ENCODE peak calls at places on chromosomes 1 and 21, in five cellular contexts. K, X, H, Z and W are unnamed samples. For H3K4me1, the result is how much of the 10 kb centered on the place peaks cover.

GRCh38 chr21:45541221-45542039 is 810 bp downstream of the SLC19A1 start:
- DNase-seq in K (no peak), X (peak), H (peak), Z (peak), W (peak)

GRCh38 chr1:7299329-7299799 is 471.7 kb upstream of the VAMP3 start:
- DNase-seq in K (no peak), X (no peak), H (peak), Z (peak), W (peak)

GRCh38 chr1:220710333-220710732 is 20.2 kb downstream of the C1orf115 start:
- DNase-seq in K (no peak), X (no peak), H (no peak), Z (no peak), W (no peak)

GRCh38 chr1:112956503-112957132 is 622 bp upstream of the SLC16A1 start:
- DNase-seq in K (no peak), X (peak), H (peak), Z (no peak), W (no peak)

GRCh38 chr1:32205401-32206370 is at the start of gene IQCC:
- DNase-seq in K (peak), X (peak), H (peak), Z (peak), W (peak)

GRCh38 chr1:234214911-234215892 is 158.1 kb upstream of the COA6 start:
- DNase-seq in K (no peak), X (no peak), H (no peak), Z (no peak), W (no peak)

GRCh38 chr1:113860891-113861290 is 10.6 kb downstream of the PTPN22 start:
- DNase-seq in K (no peak), X (no peak), H (no peak), Z (no peak), W (no peak)

GRCh38 chr1:193190096-193190744 is 3.8 kb upstream of the B3GALT2 start:
- DNase-seq in K (no peak), X (no peak), H (no peak), Z (no peak), W (no peak)

GRCh38 chr1:68493193-68493592 is 3.7 kb downstream of the DEPDC1 start:
- DNase-seq in K (no peak), X (no peak), H (no peak), Z (no peak), W (no peak)

DNA sequence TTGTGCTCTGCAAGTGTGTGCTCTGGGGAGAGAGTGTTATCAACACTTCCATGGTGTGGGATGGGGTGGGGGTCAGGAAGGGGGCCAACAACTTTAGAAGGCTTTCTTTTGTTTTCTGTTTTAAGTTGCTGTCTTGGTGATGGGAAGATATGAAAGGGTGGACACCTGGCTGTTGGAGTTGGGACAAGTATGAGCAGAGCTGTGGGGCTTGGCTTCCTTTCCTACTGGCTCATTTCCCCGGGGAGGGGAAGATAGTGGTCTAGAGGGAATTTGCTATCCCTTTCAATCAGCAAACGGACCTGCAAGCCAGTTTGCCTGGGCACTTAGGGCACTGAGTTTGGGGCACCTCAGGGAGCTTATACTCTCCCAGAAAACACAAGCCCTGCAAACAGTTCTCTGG is 19.2 kb downstream of the IER5 start:
- DNase-seq in K (no peak), X (no peak), H (no peak), Z (no peak), W (no peak)
- H3K4me1 ChIP-seq in K (under half), X (under half), H (under half), Z (under half), W (under half)

GRCh38 chr1:201795066-201795465 is 33.9 kb upstream of the IPO9 start:
- DNase-seq in K (no peak), X (peak), H (no peak), Z (no peak), W (peak)
- TF ChIP-seq CTCF in K (no peak), X (peak), H (peak), Z (peak), W (peak)

DNA sequence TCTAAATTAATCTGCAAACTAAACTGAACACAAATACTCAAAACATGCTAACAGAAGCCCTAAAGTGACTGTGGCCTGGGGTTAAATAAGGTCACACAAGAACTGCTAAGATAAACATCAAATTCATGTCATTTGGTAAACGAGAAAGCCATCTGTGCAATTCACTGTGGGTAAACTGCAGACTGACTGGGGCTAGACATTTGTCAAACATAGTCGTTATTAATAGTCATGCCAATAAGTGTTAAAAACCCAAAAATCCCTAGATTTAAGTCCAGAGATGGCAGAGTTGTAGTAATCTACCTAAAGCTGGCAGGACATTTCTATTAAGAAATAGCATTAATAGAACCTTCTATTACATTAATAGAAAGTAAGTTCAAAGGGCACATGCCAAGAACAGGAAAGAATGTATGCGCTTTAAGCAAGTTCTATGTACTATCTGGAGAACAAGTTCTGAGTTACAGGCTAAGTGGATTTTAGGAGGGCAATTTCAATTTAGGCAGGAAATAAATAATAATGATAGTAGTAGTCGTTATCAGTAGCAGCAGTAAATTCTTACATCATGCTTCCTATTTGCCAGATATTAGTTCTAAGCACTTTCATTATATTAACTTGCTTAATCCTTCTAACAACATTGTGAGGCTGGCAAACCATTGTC is 8.6 kb downstream of the EDEM3 start:
- DNase-seq in K (no peak), X (no peak), H (no peak), Z (no peak), W (no peak)
- H3K27ac ChIP-seq in K (no peak), X (no peak), H (peak), Z (peak), W (no peak)

GRCh38 chr1:228735871-228736586 is 750 bp downstream of the RHOU start:
- DNase-seq in K (no peak), X (no peak), H (peak), Z (peak), W (peak)
- H3K4me1 ChIP-seq in K (under half), X (under half), H (under half), Z (under half), W (under half)

DNA sequence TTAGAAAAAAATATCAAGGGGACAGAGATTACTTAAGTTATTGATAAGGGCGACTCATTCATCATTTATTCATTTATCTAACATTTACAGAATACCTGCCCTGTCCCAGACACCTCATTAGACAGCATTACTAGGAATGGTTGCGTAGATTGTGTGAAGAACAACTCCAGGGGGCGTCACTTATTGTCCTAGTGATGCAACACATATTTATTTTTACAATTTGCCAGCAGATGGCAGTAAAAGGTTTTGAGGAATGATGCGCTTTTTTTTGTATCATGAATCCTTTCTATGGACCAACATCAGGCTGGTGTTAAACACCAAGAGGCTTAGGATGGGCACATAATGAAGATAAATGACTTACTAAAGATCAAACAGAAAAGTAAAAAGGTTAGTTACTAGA is 5.5 kb downstream of the NCAM2 start:
- DNase-seq in K (no peak), X (peak), H (no peak), Z (no peak), W (peak)
- TF ChIP-seq CTCF in K (no peak), X (peak), H (peak), Z (peak), W (peak)

GRCh38 chr1:19063122-19063521 is 106.6 kb upstream of the IFFO2 start:
- DNase-seq in K (no peak), X (no peak), H (no peak), Z (no peak), W (no peak)
- H3K27ac ChIP-seq in K (no peak), X (no peak), H (no peak), Z (no peak), W (no peak)

DNA sequence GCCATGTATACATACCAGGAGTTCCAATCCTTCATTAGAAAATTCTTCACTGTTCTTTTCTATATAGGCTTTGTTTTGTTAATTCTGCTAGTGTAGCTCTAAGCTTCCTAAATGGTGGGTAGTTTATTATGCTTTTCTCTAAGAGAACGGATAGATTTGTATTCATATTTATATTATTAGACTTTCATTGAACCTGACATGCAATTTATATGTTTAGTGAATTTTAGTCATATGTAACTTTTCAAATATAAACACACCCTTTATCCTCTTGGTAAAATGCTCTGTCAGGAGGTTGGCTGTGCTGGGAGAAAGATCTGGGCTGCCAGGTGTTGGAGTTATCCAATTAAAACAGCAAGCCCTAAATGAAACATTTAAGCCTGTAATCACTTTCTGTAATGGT is 369.7 kb upstream of the RGS18 start:
- DNase-seq in K (no peak), X (no peak), H (no peak), Z (no peak), W (no peak)
- H3K4me1 ChIP-seq in K (under half), X (under half), H (under half), Z (under half), W (under half)